ENCODE peak calls at places on chromosomes 3 and 15, in six cellular contexts. J, U, H, F, M and X are unnamed samples. For H3K4me1, the result is how much of the 10 kb centered on the place peaks cover.

GRCh38 chr3:55000546-55000945 is 72.7 kb upstream of the LRTM1 start:
- DNase-seq in J (peak), U (peak), H (no peak), F (no peak), M (no peak), X (no peak)

GRCh38 chr15:83436513-83437158 is 10.5 kb upstream of the SH3GL3 start:
- DNase-seq in J (peak), U (no peak), H (no peak), F (peak), M (no peak), X (no peak)

GRCh38 chr3:66567066-66567465 is 66.2 kb upstream of the LRIG1 start:
- DNase-seq in J (peak), U (no peak), H (no peak), F (no peak), M (no peak), X (no peak)

GRCh38 chr3:21466491-21466890 is 284.5 kb downstream of the ZNF385D start:
- DNase-seq in J (no peak), U (no peak), H (no peak), F (no peak), M (no peak), X (no peak)

GRCh38 chr15:29106551-29107290 is 162.9 kb downstream of the NSMCE3 start:
- DNase-seq in J (no peak), U (no peak), H (no peak), F (no peak), M (no peak), X (no peak)

GRCh38 chr3:194128202-194128907 is 7.6 kb upstream of the HES1 start:
- DNase-seq in J (no peak), U (no peak), H (no peak), F (no peak), M (no peak), X (no peak)

GRCh38 chr3:7207092-7207491 is 346.2 kb downstream of the GRM7 start:
- DNase-seq in J (no peak), U (no peak), H (no peak), F (no peak), M (no peak), X (no peak)

GRCh38 chr3:8301977-8302589 is 199.5 kb upstream of the LMCD1 start:
- DNase-seq in J (peak), U (no peak), H (no peak), F (peak), M (no peak), X (no peak)

GRCh38 chr15:34366271-34367043 is 539 bp downstream of the LPCAT4 start:
- DNase-seq in J (peak), U (peak), H (peak), F (peak), M (peak), X (no peak)

GRCh38 chr15:26887926-26888666 is 21.2 kb downstream of the GABRA5 start:
- DNase-seq in J (no peak), U (no peak), H (no peak), F (no peak), M (no peak), X (no peak)

GRCh38 chr15:66287461-66288055 is 5.8 kb upstream of the DIS3L start:
- DNase-seq in J (peak), U (no peak), H (no peak), F (peak), M (no peak), X (no peak)

GRCh38 chr15:95327661-95328060 is 1002.8 kb upstream of the NR2F2 start:
- DNase-seq in J (no peak), U (no peak), H (no peak), F (no peak), M (peak), X (no peak)

GRCh38 chr3:146972726-146973125 is 367.6 kb upstream of the PLSCR5 start:
- DNase-seq in J (peak), U (peak), H (no peak), F (no peak), M (no peak), X (no peak)

GRCh38 chr3:187848396-187848795 is 103.1 kb upstream of the BCL6 start:
- DNase-seq in J (no peak), U (no peak), H (no peak), F (no peak), M (no peak), X (no peak)

GRCh38 chr3:177618873-177619771 is 421.8 kb upstream of the TBL1XR1 start:
- DNase-seq in J (peak), U (no peak), H (no peak), F (no peak), M (no peak), X (no peak)

GRCh38 chr3:188262913-188263683 is 109.1 kb downstream of the LPP start:
- DNase-seq in J (peak), U (peak), H (no peak), F (no peak), M (no peak), X (no peak)

GRCh38 chr15:41494922-41495735 is 1.5 kb downstream of the ITPKA start:
- DNase-seq in J (no peak), U (no peak), H (no peak), F (peak), M (no peak), X (no peak)

GRCh38 chr15:82640672-82641071 is 6.5 kb downstream of the CPEB1 start:
- DNase-seq in J (no peak), U (no peak), H (no peak), F (no peak), M (no peak), X (no peak)

GRCh38 chr3:108698461-108698860 is 58.7 kb downstream of the RETNLB start:
- DNase-seq in J (no peak), U (no peak), H (no peak), F (no peak), M (no peak), X (no peak)

GRCh38 chr3:14663396-14663795 is 11.5 kb upstream of the C3orf20 start:
- DNase-seq in J (no peak), U (no peak), H (no peak), F (no peak), M (no peak), X (no peak)

GRCh38 chr3:52229656-52230055 is 4.2 kb upstream of the TLR9 start:
- DNase-seq in J (no peak), U (no peak), H (no peak), F (no peak), M (no peak), X (no peak)

GRCh38 chr3:52231502-52232278 is 6.2 kb upstream of the TLR9 start:
- DNase-seq in J (peak), U (peak), H (peak), F (peak), M (peak), X (no peak)

GRCh38 chr3:52230461-52230860 is 5.0 kb upstream of the TLR9 start:
- DNase-seq in J (no peak), U (no peak), H (no peak), F (no peak), M (no peak), X (no peak)

GRCh38 chr3:52232279-52233107 is 6.5 kb downstream of the TWF2 start:
- DNase-seq in J (no peak), U (no peak), H (no peak), F (no peak), M (no peak), X (no peak)

GRCh38 chr3:52230889-52231499 is 5.5 kb upstream of the TLR9 start:
- DNase-seq in J (no peak), U (no peak), H (no peak), F (no peak), M (no peak), X (no peak)
- H3K4me1 ChIP-seq in J (under half), U (under half), H (under half), F (under half), M (under half), X (under half)

GRCh38 chr3:61812517-61812916 is 251.1 kb downstream of the PTPRG start:
- DNase-seq in J (no peak), U (no peak), H (no peak), F (no peak), M (no peak), X (no peak)
- H3K4me1 ChIP-seq in J (under half), U (under half), H (under half), F (under half), M (under half), X (under half)

DNA sequence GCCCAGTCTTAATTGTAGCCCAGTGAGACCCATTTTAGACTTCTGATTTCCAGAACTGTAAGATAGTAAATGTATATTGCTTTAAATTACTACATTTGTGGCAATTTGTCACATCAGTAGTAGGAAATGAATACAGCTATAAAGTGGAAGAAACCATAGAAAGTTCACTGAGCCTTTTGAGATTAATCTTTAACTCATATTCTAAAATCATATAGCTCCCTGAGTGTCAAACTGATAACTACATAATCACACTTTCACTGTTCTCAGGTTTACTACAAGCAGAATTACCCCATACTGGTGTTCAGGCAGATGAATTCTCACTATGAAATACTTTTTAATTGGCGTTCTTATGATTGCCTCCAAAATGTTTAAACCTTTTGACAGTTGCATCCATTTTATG is 42.8 kb downstream of the CNTN4 start:
- DNase-seq in J (no peak), U (no peak), H (no peak), F (no peak), M (no peak), X (no peak)
- H3K4me1 ChIP-seq in J (under half), U (under half), H (under half), F (under half), M (under half), X (under half)

DNA sequence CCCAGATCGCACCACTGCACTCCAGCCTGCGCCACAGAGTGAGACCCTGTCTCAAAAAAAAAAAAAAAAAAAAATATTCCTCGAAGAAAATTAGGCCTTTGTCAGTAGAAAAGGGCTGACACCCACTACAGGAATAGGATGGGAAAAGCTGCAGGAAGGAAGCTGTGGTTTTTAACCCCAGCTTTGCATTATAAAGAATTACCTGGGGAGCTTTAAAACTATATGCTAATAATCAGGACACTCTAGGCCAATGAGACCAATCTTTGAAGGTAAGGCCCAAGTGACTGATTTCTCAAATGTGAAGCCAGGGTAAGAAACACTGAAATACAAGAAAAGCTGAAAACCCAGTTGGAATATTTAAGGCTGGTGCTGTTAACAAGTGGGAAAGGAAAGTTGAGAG is 74.3 kb downstream of the RBPMS2 start:
- DNase-seq in J (no peak), U (no peak), H (no peak), F (no peak), M (no peak), X (no peak)
- H3K4me1 ChIP-seq in J (under half), U (under half), H (under half), F (under half), M (half or more), X (under half)

GRCh38 chr3:13085081-13085845 is 12.0 kb upstream of the IQSEC1 start:
- DNase-seq in J (no peak), U (no peak), H (no peak), F (peak), M (no peak), X (no peak)

GRCh38 chr3:13088020-13089006 is 15.1 kb upstream of the IQSEC1 start:
- DNase-seq in J (no peak), U (no peak), H (no peak), F (peak), M (peak), X (no peak)

GRCh38 chr3:13087320-13087985 is 14.2 kb upstream of the IQSEC1 start:
- DNase-seq in J (no peak), U (no peak), H (no peak), F (peak), M (no peak), X (no peak)

GRCh38 chr3:13085846-13086179 is 12.6 kb upstream of the IQSEC1 start:
- DNase-seq in J (no peak), U (no peak), H (no peak), F (peak), M (no peak), X (no peak)

GRCh38 chr3:13086594-13086993 is 13.4 kb upstream of the IQSEC1 start:
- DNase-seq in J (no peak), U (no peak), H (no peak), F (peak), M (no peak), X (no peak)
- H3K4me1 ChIP-seq in J (under half), U (under half), H (under half), F (half or more), M (under half), X (under half)

GRCh38 chr15:84697353-84697990 is 18.5 kb downstream of the SEC11A start:
- DNase-seq in J (no peak), U (no peak), H (no peak), F (no peak), M (no peak), X (no peak)
- H3K4me1 ChIP-seq in J (under half), U (under half), H (under half), F (under half), M (under half), X (under half)